ENCODE peak calls at places on chromosomes 11 and 22, in ten cellular contexts. I, D, G, J, E, C, H, S, A and L are unnamed samples.

GRCh38 chr11:74462009-74462408 is 5.3 kb downstream of the KCNE3 start:
- DNase-seq in I (no peak), D (peak), G (peak), J (no peak), E (peak), C (no peak), H (peak), S (peak), A (no peak), L (no peak)

GRCh38 chr11:28833670-28834069 is 725.5 kb downstream of the METTL15 start:
- DNase-seq in I (peak), D (no peak), G (no peak), J (peak), E (peak), C (peak), H (peak), S (no peak), A (no peak), L (no peak)

GRCh38 chr11:71525938-71526495 is 1.1 kb upstream of the KRTAP5-7 start:
- DNase-seq in I (no peak), D (peak), G (no peak), J (no peak), E (no peak), C (no peak), H (no peak), S (peak), A (no peak), L (no peak)

GRCh38 chr22:24938741-24939341 is 7.7 kb downstream of the LHFPL7 start:
- DNase-seq in I (peak), D (peak), G (no peak), J (peak), E (peak), C (no peak), H (peak), S (peak), A (peak), L (no peak)

GRCh38 chr22:18146389-18146753 is 3.6 kb upstream of the USP18 start:
- DNase-seq in I (no peak), D (no peak), G (no peak), J (no peak), E (no peak), C (no peak), H (no peak), S (no peak), A (no peak), L (no peak)

GRCh38 chr11:221998-222789 is 13.9 kb downstream of the SIRT3 start:
- DNase-seq in I (no peak), D (no peak), G (no peak), J (no peak), E (no peak), C (no peak), H (no peak), S (peak), A (no peak), L (no peak)

GRCh38 chr11:65399249-65399648 is 12.8 kb downstream of the FRMD8 start:
- DNase-seq in I (no peak), D (no peak), G (no peak), J (no peak), E (no peak), C (no peak), H (no peak), S (no peak), A (no peak), L (no peak)

GRCh38 chr11:6568191-6568918 is 35.1 kb downstream of the RRP8 start:
- DNase-seq in I (peak), D (no peak), G (peak), J (peak), E (peak), C (peak), H (peak), S (no peak), A (no peak), L (no peak)

GRCh38 chr22:42544686-42545085 is 9.1 kb upstream of the SERHL2 start:
- DNase-seq in I (peak), D (peak), G (no peak), J (no peak), E (no peak), C (peak), H (peak), S (no peak), A (no peak), L (no peak)

DNA sequence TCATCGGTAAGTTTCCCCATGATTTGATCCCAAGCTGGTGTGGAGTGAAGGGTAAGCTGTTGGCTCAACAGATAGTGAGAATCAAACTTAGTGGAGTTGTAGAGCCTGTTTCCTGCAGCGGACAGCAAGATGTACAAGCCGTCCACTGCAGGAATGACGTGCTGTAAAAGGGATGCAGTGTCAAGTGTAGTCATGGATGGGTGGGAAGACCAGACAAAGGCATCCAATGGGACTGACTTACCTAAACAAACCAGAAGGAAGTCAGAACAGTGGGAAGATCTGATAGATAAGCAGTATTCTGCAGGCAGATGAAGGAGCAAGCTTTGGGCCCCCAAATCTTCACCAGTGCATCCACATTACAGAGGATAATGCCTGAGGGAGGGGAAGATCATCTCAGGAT is 8.8 kb downstream of the ZBTB16 start:
- DNase-seq in I (no peak), D (no peak), G (no peak), J (no peak), E (no peak), C (no peak), H (no peak), S (no peak), A (no peak), L (no peak)
- H3K4me3 ChIP-seq in I (no peak), D (no peak), G (peak), J (no peak), E (no peak), C (no peak), H (no peak), S (no peak), A (no peak), L (no peak)

DNA sequence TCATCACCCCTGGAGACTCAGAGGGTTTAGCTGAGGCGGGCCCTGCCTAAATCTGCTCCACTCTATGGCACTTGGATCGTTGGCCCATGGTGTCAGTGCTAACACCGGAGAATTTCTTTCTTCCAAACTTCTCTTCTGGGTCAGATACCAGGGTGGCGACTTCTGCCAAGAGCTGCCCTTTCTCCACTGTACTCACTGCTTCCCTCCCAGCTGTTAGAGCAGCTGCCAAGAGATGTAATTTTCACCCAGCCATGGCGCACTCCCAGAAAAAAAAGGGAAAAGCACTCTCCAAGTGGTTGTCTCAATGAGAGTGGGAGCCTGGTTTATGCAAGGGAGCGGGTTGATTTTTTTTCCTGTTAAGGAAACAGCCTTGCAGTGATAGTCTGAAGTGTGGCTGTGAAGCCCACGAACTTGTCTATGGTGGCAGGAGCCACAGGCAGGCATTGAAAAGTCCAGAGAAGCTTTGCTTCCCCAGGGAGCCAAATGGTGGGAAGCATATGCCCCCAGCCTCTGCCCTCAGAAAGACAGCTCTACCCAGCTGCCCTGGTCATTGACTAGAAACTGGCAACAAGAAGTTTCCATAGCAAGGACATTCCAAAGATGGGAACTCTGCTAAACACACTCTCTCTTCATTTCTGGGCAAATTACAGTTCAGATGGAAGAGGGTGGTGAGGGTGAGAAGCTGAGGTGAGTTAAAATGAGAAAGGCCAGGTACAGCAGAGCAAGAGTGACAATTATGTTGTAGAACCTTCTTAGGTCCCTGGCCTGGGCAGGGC is 10.7 kb downstream of the PCSK7 start:
- DNase-seq in I (no peak), D (no peak), G (no peak), J (no peak), E (no peak), C (no peak), H (peak), S (peak), A (peak), L (no peak)
- H3K4me3 ChIP-seq in I (no peak), D (no peak), G (peak), J (no peak), E (no peak), C (no peak), H (no peak), S (no peak), A (no peak), L (no peak)

DNA sequence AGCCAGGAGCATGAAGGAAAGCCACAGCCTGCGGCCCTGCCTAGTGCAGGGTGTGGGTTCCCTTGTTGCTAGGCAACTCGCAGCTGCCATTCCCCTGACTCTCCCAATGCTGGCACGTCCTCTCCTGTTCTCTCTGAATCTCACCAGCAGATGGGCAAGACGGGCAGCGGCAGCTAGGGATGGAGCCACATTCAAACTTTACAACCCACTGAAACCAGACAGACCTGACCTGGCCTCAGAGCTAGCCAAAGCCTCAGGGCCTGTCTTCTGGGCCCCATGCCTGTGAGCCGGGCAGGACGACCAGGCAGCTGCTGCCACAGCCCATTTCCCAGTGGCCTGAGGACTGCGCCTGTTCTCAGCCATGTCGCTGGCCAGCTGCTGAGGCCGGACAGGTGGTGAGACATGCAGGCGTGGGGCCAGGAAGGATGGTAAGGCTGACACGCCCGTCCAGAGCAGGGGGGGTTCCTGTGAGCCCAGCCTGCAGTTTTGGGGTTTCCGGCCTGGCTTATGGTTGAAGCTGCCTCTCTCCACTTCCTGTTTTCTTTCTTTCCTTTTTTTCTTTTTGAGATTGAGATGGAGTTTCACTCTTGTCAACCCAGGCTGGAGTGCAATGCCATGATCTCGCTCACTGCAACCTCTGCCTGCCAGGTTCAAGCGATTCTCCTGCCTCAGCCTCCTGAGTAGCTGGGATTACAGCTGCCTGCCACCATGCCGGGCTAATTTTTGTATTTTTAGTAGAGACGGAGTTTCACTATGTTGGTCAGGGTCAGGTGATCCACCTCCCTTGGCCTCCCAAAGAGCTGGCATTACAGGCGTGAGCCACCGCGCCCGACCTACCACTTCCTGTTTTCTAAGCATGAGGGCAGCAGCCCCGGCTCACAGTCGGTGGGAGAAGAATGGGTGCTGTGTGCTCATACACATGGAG is 4.1 kb downstream of the SUN2 start:
- DNase-seq in I (no peak), D (no peak), G (peak), J (peak), E (no peak), C (no peak), H (no peak), S (peak), A (peak), L (peak)
- H3K4me3 ChIP-seq in I (no peak), D (no peak), G (no peak), J (no peak), E (no peak), C (no peak), H (no peak), S (peak), A (no peak), L (peak)

GRCh38 chr11:36377759-36378553 is 81.9 kb downstream of the PRR5L start:
- DNase-seq in I (no peak), D (no peak), G (no peak), J (no peak), E (no peak), C (no peak), H (no peak), S (no peak), A (no peak), L (no peak)

GRCh38 chr11:36381005-36381350 is 84.9 kb downstream of the PRR5L start:
- DNase-seq in I (no peak), D (no peak), G (no peak), J (no peak), E (no peak), C (no peak), H (no peak), S (no peak), A (no peak), L (no peak)

GRCh38 chr11:36379653-36380052 is 83.6 kb downstream of the PRR5L start:
- DNase-seq in I (no peak), D (no peak), G (no peak), J (no peak), E (no peak), C (no peak), H (no peak), S (no peak), A (no peak), L (no peak)

GRCh38 chr11:36383200-36383599 is 87.1 kb downstream of the PRR5L start:
- DNase-seq in I (no peak), D (no peak), G (no peak), J (no peak), E (no peak), C (no peak), H (no peak), S (no peak), A (no peak), L (no peak)

GRCh38 chr11:36380296-36381004 is 84.4 kb downstream of the PRR5L start:
- DNase-seq in I (no peak), D (no peak), G (no peak), J (no peak), E (no peak), C (no peak), H (no peak), S (no peak), A (no peak), L (no peak)
- H3K4me3 ChIP-seq in I (no peak), D (no peak), G (no peak), J (no peak), E (no peak), C (no peak), H (no peak), S (peak), A (no peak), L (no peak)

GRCh38 chr11:134252539-134253188 is 488 bp downstream of the THYN1 start:
- DNase-seq in I (no peak), D (no peak), G (no peak), J (peak), E (peak), C (peak), H (peak), S (peak), A (peak), L (no peak)

GRCh38 chr11:134257101-134257500 is 3.7 kb downstream of the ACAD8 start:
- DNase-seq in I (no peak), D (no peak), G (no peak), J (no peak), E (no peak), C (no peak), H (no peak), S (no peak), A (no peak), L (no peak)

GRCh38 chr11:134253189-134253993 is at the start of the genes ACAD8 and THYN1:
- DNase-seq in I (peak), D (peak), G (peak), J (peak), E (peak), C (peak), H (peak), S (peak), A (peak), L (peak)

GRCh38 chr11:134250675-134251074 is 2.5 kb downstream of the THYN1 start:
- DNase-seq in I (no peak), D (no peak), G (no peak), J (no peak), E (no peak), C (no peak), H (no peak), S (no peak), A (no peak), L (no peak)

GRCh38 chr11:134254433-134254832 is 1.1 kb downstream of the ACAD8 start:
- DNase-seq in I (no peak), D (no peak), G (no peak), J (no peak), E (no peak), C (no peak), H (no peak), S (no peak), A (no peak), L (no peak)
- H3K4me3 ChIP-seq in I (no peak), D (peak), G (peak), J (peak), E (peak), C (peak), H (peak), S (peak), A (peak), L (peak)